ENCODE peak calls at places on chromosome 3, in five cellular contexts. V is gastrocnemius medialis, P is body of pancreas, T is epithelial cell of prostate, K is astrocyte. X is an unnamed sample.

GRCh38 chr3:30795176-30795575 is 99.3 kb downstream of the GADL1 start:
- DNase-seq in T (no peak), V (no peak), P (no peak), K (peak), X (no peak)

GRCh38 chr3:2921903-2922302 is 188.3 kb downstream of the IL5RA start:
- DNase-seq in P (no peak), V (no peak), K (no peak), T (no peak), X (no peak)

GRCh38 chr3:33883538-33884203 is 85.2 kb downstream of the PDCD6IP start:
- DNase-seq in K (no peak), P (no peak), V (no peak), T (no peak), X (peak)

GRCh38 chr3:14461748-14462324 is 59.4 kb downstream of the SLC6A6 start:
- DNase-seq in K (peak), P (peak), T (no peak), V (no peak), X (peak)

GRCh38 chr3:4471907-4472306 is 4.8 kb upstream of the SUMF1 start:
- DNase-seq in T (no peak), P (peak), V (no peak), K (no peak), X (no peak)

GRCh38 chr3:141277451-141277850 is 45.8 kb downstream of the PXYLP1 start:
- DNase-seq in P (no peak), V (no peak), K (no peak), T (no peak), X (no peak)

GRCh38 chr3:45056608-45057301 is 30.7 kb downstream of the CLEC3B start:
- DNase-seq in V (peak), K (peak), P (no peak), T (no peak), X (peak)

GRCh38 chr3:148902173-148902791 is 37.2 kb downstream of the CPA3 start:
- DNase-seq in T (no peak), K (peak), P (no peak), V (no peak), X (no peak)

GRCh38 chr3:23845817-23846216 is 40.1 kb downstream of the UBE2E1 start:
- DNase-seq in T (no peak), P (no peak), K (no peak), V (no peak), X (no peak)

GRCh38 chr3:23129817-23130216 is 73.3 kb upstream of the UBE2E2 start:
- DNase-seq in P (no peak), K (no peak), V (no peak), T (peak), X (peak)

GRCh38 chr3:40237892-40238571 is 71.5 kb upstream of the EIF1B start:
- DNase-seq in V (no peak), K (no peak), T (no peak), P (no peak), X (no peak)

GRCh38 chr3:6799264-6799915 is 61.5 kb upstream of the GRM7 start:
- DNase-seq in T (no peak), P (peak), V (no peak), K (no peak), X (no peak)

GRCh38 chr3:139506792-139507191 is 30.5 kb upstream of the RBP2 start:
- DNase-seq in T (no peak), P (peak), K (no peak), V (no peak), X (no peak)

GRCh38 chr3:25424238-25425013 is 3.6 kb upstream of the RARB start:
- DNase-seq in K (no peak), P (no peak), V (no peak), T (peak), X (no peak)

GRCh38 chr3:171175840-171176239 is 149.3 kb upstream of the SLC2A2 start:
- DNase-seq in V (no peak), T (no peak), K (no peak), P (no peak), X (no peak)

GRCh38 chr3:171700653-171701052 is 109.6 kb downstream of the PLD1 start:
- DNase-seq in V (no peak), P (no peak), T (no peak), K (no peak), X (no peak)

GRCh38 chr3:17872457-17872856 is 130.0 kb upstream of the TBC1D5 start:
- DNase-seq in K (no peak), T (no peak), V (no peak), P (no peak), X (no peak)

GRCh38 chr3:187130346-187131066 is 8.8 kb downstream of the RPL39L start:
- DNase-seq in K (peak), V (no peak), T (peak), P (no peak), X (no peak)

GRCh38 chr3:97102641-97103040 is 288.2 kb downstream of the EPHA6 start:
- DNase-seq in V (no peak), T (no peak), P (no peak), K (peak), X (no peak)

GRCh38 chr3:127822166-127822835 is at the start of gene MGLL:
- DNase-seq in P (peak), T (no peak), K (peak), V (no peak), X (peak)

GRCh38 chr3:27431116-27431515 is 53.1 kb downstream of the SLC4A7 start:
- DNase-seq in P (no peak), T (peak), V (no peak), K (peak), X (peak)

GRCh38 chr3:186997061-186998054 is 67.0 kb downstream of the ST6GAL1 start:
- DNase-seq in K (no peak), T (no peak), P (no peak), V (no peak), X (no peak)

GRCh38 chr3:178562143-178562868 is 26.1 kb downstream of the KCNMB2 start:
- DNase-seq in P (no peak), V (no peak), T (no peak), K (no peak), X (no peak)

GRCh38 chr3:173617490-173617889 is 219.9 kb downstream of the NLGN1 start:
- DNase-seq in K (no peak), P (peak), V (no peak), T (no peak), X (no peak)

GRCh38 chr3:167870743-167871142 is 135.2 kb downstream of the SERPINI1 start:
- DNase-seq in V (no peak), T (no peak), P (no peak), K (no peak), X (no peak)
- H3K27ac ChIP-seq in V (peak), T (no peak), P (no peak), K (no peak), X (no peak)

GRCh38 chr3:195906865-195907729 is 1.3 kb downstream of the TNK2 start:
- DNase-seq in P (peak), K (no peak), V (peak), T (no peak), X (peak)
- H3K27ac ChIP-seq in P (peak), K (no peak), V (peak), T (peak), X (no peak)

GRCh38 chr3:9179826-9180763 is 69.4 kb downstream of the SRGAP3 start:
- DNase-seq in K (no peak), P (no peak), V (no peak), T (no peak), X (no peak)
- H3K27ac ChIP-seq in K (no peak), P (no peak), V (no peak), T (no peak), X (no peak)

DNA sequence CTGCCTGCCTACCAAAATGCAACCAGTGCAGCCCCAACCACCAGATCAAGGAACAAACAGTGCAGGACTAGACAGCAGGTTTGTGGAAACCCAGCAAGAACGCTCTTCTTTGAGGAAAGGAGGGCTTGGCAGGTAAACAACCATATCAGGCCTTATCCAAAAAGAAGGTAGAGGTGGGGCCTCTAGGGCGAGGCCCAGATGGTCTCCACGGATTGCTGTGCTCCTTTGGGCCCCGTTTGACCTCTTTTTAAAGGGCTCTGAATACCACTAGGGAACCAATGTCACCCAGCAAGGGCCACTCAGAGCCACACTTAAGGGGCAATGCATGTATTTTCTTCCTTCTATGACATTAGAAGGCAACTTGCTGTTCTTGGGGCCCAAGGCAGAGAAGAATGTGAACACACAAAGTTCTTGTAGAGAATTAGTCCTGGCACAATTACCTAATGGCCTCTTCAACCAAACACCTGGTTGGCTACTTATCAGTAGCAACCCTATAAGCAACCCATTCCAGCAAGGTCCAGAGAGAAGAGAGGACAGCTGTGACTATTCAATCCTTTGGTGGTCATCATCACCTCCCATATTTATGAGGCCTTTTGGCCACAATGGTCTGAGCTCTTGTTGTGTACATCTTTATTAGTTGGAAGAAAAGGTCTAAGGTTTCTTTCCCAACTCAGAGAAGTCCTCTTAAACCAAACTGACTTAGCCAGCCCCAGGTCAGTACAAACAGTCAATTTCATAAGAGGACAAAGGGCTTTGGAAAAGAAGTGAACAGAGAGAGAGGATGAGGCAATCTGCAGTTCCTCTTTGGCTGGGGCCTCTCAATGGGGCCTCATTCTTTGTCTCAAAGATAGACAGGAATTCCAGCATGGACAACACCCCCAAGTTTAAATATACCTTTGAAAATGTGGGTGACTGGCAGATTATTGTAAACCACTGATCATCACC is 36.0 kb downstream of the FOXP1 start:
- DNase-seq in P (no peak), K (no peak), T (no peak), V (no peak), X (no peak)
- H3K27ac ChIP-seq in P (peak), K (no peak), T (no peak), V (no peak), X (no peak)

X was measured in PC-9.